ENCODE peak calls at places on chromosomes 1 and 21, in ten cellular contexts. One of them, this sample, is unnamed.
A peak's percentile ranks its signal among the peaks of the same experiment; 100 is the strongest.

GRCh38 chr21:45128613-45129226 is 54.3 kb downstream of the ADARB1 start:
- DNase-seq in naive thymus-derived CD8-positive, alpha-beta T cell: peak; percentile 57
- DNase-seq in K562: no peak
- DNase-seq in GM04504: peak; percentile 42
- DNase-seq in EL: peak; percentile 79
- DNase-seq in mucosa of gallbladder: peak; percentile 68
- DNase-seq in T1000: peak; percentile 43
- DNase-seq in AG10803: peak; percentile 80
- DNase-seq in GDM1: peak; percentile 64
- DNase-seq in WTC11: peak; percentile 71
- DNase-seq in this sample: peak; percentile 62

GRCh38 chr1:55685560-55685959 is 470.4 kb upstream of the USP24 start:
- DNase-seq in naive thymus-derived CD8-positive, alpha-beta T cell: no peak
- DNase-seq in EL: no peak
- DNase-seq in GM04504: peak; percentile 71
- DNase-seq in AG10803: peak; percentile 68
- DNase-seq in GDM1: no peak
- DNase-seq in mucosa of gallbladder: no peak
- DNase-seq in K562: no peak
- DNase-seq in WTC11: no peak
- DNase-seq in T1000: no peak
- DNase-seq in this sample: no peak

GRCh38 chr1:11388617-11389016 is 90.3 kb upstream of the DISP3 start:
- DNase-seq in T1000: no peak
- DNase-seq in K562: no peak
- DNase-seq in naive thymus-derived CD8-positive, alpha-beta T cell: no peak
- DNase-seq in EL: no peak
- DNase-seq in mucosa of gallbladder: no peak
- DNase-seq in GDM1: no peak
- DNase-seq in WTC11: no peak
- DNase-seq in GM04504: no peak
- DNase-seq in AG10803: no peak
- DNase-seq in this sample: no peak

GRCh38 chr1:218330043-218330623 is 15.0 kb upstream of the TGFB2 start:
- DNase-seq in EL: peak; percentile 57
- DNase-seq in GM04504: no peak
- DNase-seq in AG10803: peak; percentile 45
- DNase-seq in GDM1: no peak
- DNase-seq in WTC11: no peak
- DNase-seq in naive thymus-derived CD8-positive, alpha-beta T cell: no peak
- DNase-seq in T1000: no peak
- DNase-seq in mucosa of gallbladder: no peak
- DNase-seq in K562: peak; percentile 44
- DNase-seq in this sample: no peak

GRCh38 chr1:220347654-220348175 is 75.5 kb upstream of the RAB3GAP2 start:
- DNase-seq in K562: no peak
- DNase-seq in T1000: no peak
- DNase-seq in WTC11: no peak
- DNase-seq in EL: no peak
- DNase-seq in GM04504: no peak
- DNase-seq in naive thymus-derived CD8-positive, alpha-beta T cell: no peak
- DNase-seq in mucosa of gallbladder: no peak
- DNase-seq in GDM1: no peak
- DNase-seq in AG10803: no peak
- DNase-seq in this sample: peak; percentile 5

GRCh38 chr1:95311006-95311405 is 77.0 kb downstream of the RWDD3 start:
- DNase-seq in T1000: no peak
- DNase-seq in mucosa of gallbladder: no peak
- DNase-seq in K562: no peak
- DNase-seq in WTC11: no peak
- DNase-seq in GM04504: no peak
- DNase-seq in naive thymus-derived CD8-positive, alpha-beta T cell: no peak
- DNase-seq in GDM1: no peak
- DNase-seq in AG10803: no peak
- DNase-seq in EL: no peak
- DNase-seq in this sample: no peak

GRCh38 chr1:185960377-185961151 is 226.4 kb downstream of the HMCN1 start:
- DNase-seq in naive thymus-derived CD8-positive, alpha-beta T cell: no peak
- DNase-seq in GM04504: peak; percentile 79
- DNase-seq in mucosa of gallbladder: no peak
- DNase-seq in AG10803: peak; percentile 95
- DNase-seq in GDM1: no peak
- DNase-seq in WTC11: no peak
- DNase-seq in EL: no peak
- DNase-seq in T1000: no peak
- DNase-seq in K562: no peak
- DNase-seq in this sample: no peak

GRCh38 chr1:13759072-13759471 is 59.1 kb downstream of the PRDM2 start:
- DNase-seq in T1000: no peak
- DNase-seq in WTC11: no peak
- DNase-seq in naive thymus-derived CD8-positive, alpha-beta T cell: no peak
- DNase-seq in GM04504: no peak
- DNase-seq in GDM1: no peak
- DNase-seq in mucosa of gallbladder: peak; percentile 18
- DNase-seq in AG10803: no peak
- DNase-seq in K562: no peak
- DNase-seq in EL: no peak
- DNase-seq in this sample: no peak

GRCh38 chr21:26846036-26846931 is 1.1 kb upstream of the ADAMTS1 start:
- DNase-seq in WTC11: peak; percentile 72
- DNase-seq in AG10803: peak; percentile 80
- DNase-seq in GM04504: no peak
- DNase-seq in mucosa of gallbladder: peak; percentile 75
- DNase-seq in GDM1: no peak
- DNase-seq in naive thymus-derived CD8-positive, alpha-beta T cell: no peak
- DNase-seq in T1000: peak; percentile 43
- DNase-seq in EL: peak; percentile 91
- DNase-seq in K562: no peak
- DNase-seq in this sample: no peak

GRCh38 chr1:245091818-245092637 is 62.8 kb upstream of the KIF26B start:
- DNase-seq in GM04504: peak; percentile 96
- DNase-seq in GDM1: no peak
- DNase-seq in AG10803: peak; percentile 95
- DNase-seq in naive thymus-derived CD8-positive, alpha-beta T cell: no peak
- DNase-seq in T1000: peak; percentile 46
- DNase-seq in K562: peak; percentile 67
- DNase-seq in EL: peak; percentile 99
- DNase-seq in WTC11: no peak
- DNase-seq in mucosa of gallbladder: peak; percentile 45
- DNase-seq in this sample: no peak

GRCh38 chr1:161192476-161193465 is 6.1 kb downstream of the ADAMTS4 start:
- DNase-seq in GDM1: peak; percentile 64
- DNase-seq in K562: peak; percentile 81
- DNase-seq in GM04504: no peak
- DNase-seq in naive thymus-derived CD8-positive, alpha-beta T cell: peak; percentile 38
- DNase-seq in AG10803: peak; percentile 69
- DNase-seq in T1000: peak; percentile 44
- DNase-seq in EL: peak; percentile 68
- DNase-seq in mucosa of gallbladder: peak; percentile 69
- DNase-seq in WTC11: peak; percentile 68
- DNase-seq in this sample: peak; percentile 59

GRCh38 chr1:55813619-55814018 is 598.5 kb upstream of the USP24 start:
- DNase-seq in T1000: no peak
- DNase-seq in naive thymus-derived CD8-positive, alpha-beta T cell: no peak
- DNase-seq in AG10803: peak; percentile 94
- DNase-seq in GDM1: no peak
- DNase-seq in WTC11: no peak
- DNase-seq in mucosa of gallbladder: peak; percentile 64
- DNase-seq in GM04504: peak; percentile 81
- DNase-seq in EL: peak; percentile 59
- DNase-seq in K562: no peak
- DNase-seq in this sample: no peak

GRCh38 chr1:54850737-54851136 is 36.3 kb downstream of the DHCR24 start:
- DNase-seq in GDM1: no peak
- DNase-seq in EL: peak; percentile 92
- DNase-seq in GM04504: peak; percentile 78
- DNase-seq in WTC11: no peak
- DNase-seq in AG10803: peak; percentile 98
- DNase-seq in naive thymus-derived CD8-positive, alpha-beta T cell: no peak
- DNase-seq in T1000: peak; percentile 39
- DNase-seq in K562: no peak
- DNase-seq in mucosa of gallbladder: peak; percentile 38
- DNase-seq in this sample: no peak

GRCh38 chr1:111738436-111739221 is 566 bp downstream of the INKA2 start:
- DNase-seq in EL: peak; percentile 69
- DNase-seq in GDM1: peak; percentile 46
- DNase-seq in GM04504: peak; percentile 32
- DNase-seq in T1000: peak; percentile 82
- DNase-seq in AG10803: peak; percentile 49
- DNase-seq in naive thymus-derived CD8-positive, alpha-beta T cell: peak; percentile 32
- DNase-seq in WTC11: peak; percentile 75
- DNase-seq in K562: no peak
- DNase-seq in mucosa of gallbladder: peak; percentile 35
- DNase-seq in this sample: no peak

GRCh38 chr1:61922950-61923480 is 180.7 kb downstream of the PATJ start:
- DNase-seq in GM04504: no peak
- DNase-seq in WTC11: no peak
- DNase-seq in AG10803: no peak
- DNase-seq in K562: no peak
- DNase-seq in EL: no peak
- DNase-seq in GDM1: no peak
- DNase-seq in naive thymus-derived CD8-positive, alpha-beta T cell: no peak
- DNase-seq in T1000: no peak
- DNase-seq in mucosa of gallbladder: no peak
- DNase-seq in this sample: no peak

GRCh38 chr1:179127163-179127895 is 45.5 kb downstream of the TOR3A start:
- DNase-seq in GM04504: no peak
- DNase-seq in WTC11: no peak
- DNase-seq in EL: peak; percentile 64
- DNase-seq in K562: no peak
- DNase-seq in naive thymus-derived CD8-positive, alpha-beta T cell: no peak
- DNase-seq in GDM1: no peak
- DNase-seq in T1000: no peak
- DNase-seq in mucosa of gallbladder: no peak
- DNase-seq in AG10803: peak; percentile 57
- DNase-seq in this sample: no peak

GRCh38 chr1:101025283-101025679 is 303 bp downstream of the DPH5 start:
- DNase-seq in K562: no peak
- DNase-seq in AG10803: peak; percentile 20
- DNase-seq in naive thymus-derived CD8-positive, alpha-beta T cell: no peak
- DNase-seq in EL: peak; percentile 34
- DNase-seq in T1000: no peak
- DNase-seq in GM04504: no peak
- DNase-seq in GDM1: no peak
- DNase-seq in mucosa of gallbladder: no peak
- DNase-seq in WTC11: no peak
- DNase-seq in this sample: no peak

GRCh38 chr1:183882328-183883167 is 77.6 kb downstream of the RGL1 start:
- DNase-seq in WTC11: no peak
- DNase-seq in GM04504: no peak
- DNase-seq in EL: no peak
- DNase-seq in naive thymus-derived CD8-positive, alpha-beta T cell: no peak
- DNase-seq in T1000: no peak
- DNase-seq in AG10803: no peak
- DNase-seq in K562: no peak
- DNase-seq in mucosa of gallbladder: no peak
- DNase-seq in GDM1: no peak
- DNase-seq in this sample: no peak

GRCh38 chr1:9238134-9238533 is 3.6 kb downstream of the H6PD start:
- DNase-seq in naive thymus-derived CD8-positive, alpha-beta T cell: no peak
- DNase-seq in GM04504: no peak
- DNase-seq in mucosa of gallbladder: no peak
- DNase-seq in EL: no peak
- DNase-seq in WTC11: no peak
- DNase-seq in K562: no peak
- DNase-seq in GDM1: no peak
- DNase-seq in T1000: no peak
- DNase-seq in AG10803: no peak
- DNase-seq in this sample: no peak

GRCh38 chr1:240528566-240528965 is 83.4 kb downstream of the GREM2 start:
- DNase-seq in GDM1: no peak
- DNase-seq in GM04504: no peak
- DNase-seq in mucosa of gallbladder: no peak
- DNase-seq in WTC11: no peak
- DNase-seq in EL: no peak
- DNase-seq in AG10803: no peak
- DNase-seq in naive thymus-derived CD8-positive, alpha-beta T cell: no peak
- DNase-seq in T1000: no peak
- DNase-seq in K562: no peak
- DNase-seq in this sample: no peak

GRCh38 chr21:21232320-21232719 is 234.1 kb downstream of the NCAM2 start:
- DNase-seq in mucosa of gallbladder: no peak
- DNase-seq in K562: no peak
- DNase-seq in T1000: no peak
- DNase-seq in WTC11: no peak
- DNase-seq in naive thymus-derived CD8-positive, alpha-beta T cell: no peak
- DNase-seq in GDM1: no peak
- DNase-seq in EL: peak; percentile 36
- DNase-seq in AG10803: peak; percentile 60
- DNase-seq in GM04504: no peak
- DNase-seq in this sample: no peak

GRCh38 chr21:14686466-14687276 is 140.6 kb upstream of the SAMSN1 start:
- DNase-seq in GDM1: no peak
- DNase-seq in GM04504: no peak
- DNase-seq in WTC11: no peak
- DNase-seq in T1000: no peak
- DNase-seq in K562: no peak
- DNase-seq in naive thymus-derived CD8-positive, alpha-beta T cell: no peak
- DNase-seq in AG10803: no peak
- DNase-seq in EL: no peak
- DNase-seq in mucosa of gallbladder: no peak
- DNase-seq in this sample: no peak

GRCh38 chr1:180912211-180912800 is 391 bp upstream of the KIAA1614 start:
- DNase-seq in mucosa of gallbladder: no peak
- DNase-seq in WTC11: peak; percentile 53
- DNase-seq in GDM1: no peak
- DNase-seq in K562: no peak
- DNase-seq in AG10803: peak; percentile 46
- DNase-seq in EL: peak; percentile 57
- DNase-seq in GM04504: peak; percentile 17
- DNase-seq in naive thymus-derived CD8-positive, alpha-beta T cell: no peak
- DNase-seq in T1000: peak; percentile 24
- DNase-seq in this sample: no peak

GRCh38 chr1:108826081-108826635 is 30.7 kb downstream of the AKNAD1 start:
- DNase-seq in GM04504: no peak
- DNase-seq in EL: no peak
- DNase-seq in K562: no peak
- DNase-seq in AG10803: no peak
- DNase-seq in T1000: no peak
- DNase-seq in WTC11: no peak
- DNase-seq in GDM1: no peak
- DNase-seq in naive thymus-derived CD8-positive, alpha-beta T cell: no peak
- DNase-seq in mucosa of gallbladder: no peak
- DNase-seq in this sample: no peak

GRCh38 chr1:84756455-84757082 is 66.3 kb upstream of the SSX2IP start:
- DNase-seq in AG10803: peak; percentile 40
- DNase-seq in WTC11: no peak
- DNase-seq in naive thymus-derived CD8-positive, alpha-beta T cell: no peak
- DNase-seq in T1000: no peak
- DNase-seq in mucosa of gallbladder: no peak
- DNase-seq in K562: no peak
- DNase-seq in EL: peak; percentile 35
- DNase-seq in GM04504: no peak
- DNase-seq in GDM1: no peak
- DNase-seq in this sample: no peak

GRCh38 chr1:62382581-62382980 is 54.3 kb upstream of the USP1 start:
- DNase-seq in EL: no peak
- DNase-seq in mucosa of gallbladder: no peak
- DNase-seq in T1000: no peak
- DNase-seq in GDM1: no peak
- DNase-seq in naive thymus-derived CD8-positive, alpha-beta T cell: no peak
- DNase-seq in WTC11: no peak
- DNase-seq in AG10803: no peak
- DNase-seq in GM04504: no peak
- DNase-seq in K562: no peak
- DNase-seq in this sample: no peak

GRCh38 chr1:224080082-224080774 is 33.7 kb upstream of the FBXO28 start:
- DNase-seq in T1000: no peak
- DNase-seq in mucosa of gallbladder: no peak
- DNase-seq in EL: peak; percentile 71
- DNase-seq in GDM1: no peak
- DNase-seq in naive thymus-derived CD8-positive, alpha-beta T cell: no peak
- DNase-seq in AG10803: peak; percentile 76
- DNase-seq in K562: peak; percentile 73
- DNase-seq in GM04504: peak; percentile 47
- DNase-seq in WTC11: no peak
- DNase-seq in this sample: no peak

GRCh38 chr1:6497215-6497866 is 5.9 kb upstream of the PLEKHG5 start:
- DNase-seq in naive thymus-derived CD8-positive, alpha-beta T cell: peak; percentile 53
- DNase-seq in EL: peak; percentile 61
- DNase-seq in WTC11: peak; percentile 68
- DNase-seq in mucosa of gallbladder: peak; percentile 50
- DNase-seq in GM04504: no peak
- DNase-seq in K562: peak; percentile 82
- DNase-seq in T1000: peak; percentile 43
- DNase-seq in AG10803: peak; percentile 29
- DNase-seq in GDM1: peak; percentile 19
- DNase-seq in this sample: no peak

This sample was measured in NCI-H2107.